ENCODE peak calls at places on chromosome 1, in five cellular contexts. A is omental fat pad, U is GM12865, Y is brain microvascular endothelial cell, L is body of pancreas. P is an unnamed sample.

GRCh38 chr1:32091176-32091575 is 16.7 kb upstream of the KPNA6 start:
- DNase-seq in Y (no peak), A (no peak), L (no peak), U (no peak), P (no peak)

GRCh38 chr1:4180066-4180735 is 280.1 kb upstream of the C1orf174 start:
- DNase-seq in Y (no peak), A (no peak), L (no peak), U (no peak), P (no peak)

GRCh38 chr1:45205000-45205909 is 1.1 kb downstream of the ZSWIM5 start:
- DNase-seq in U (peak; percentile 14), Y (peak; percentile 24), A (no peak), L (peak; percentile 35), P (no peak)

GRCh38 chr1:89865498-89866385 is 44.9 kb downstream of the LRRC8D start:
- DNase-seq in A (no peak), Y (peak; percentile 57), U (no peak), L (no peak), P (no peak)

GRCh38 chr1:11595287-11595686 is 58.9 kb downstream of the FBXO2 start:
- DNase-seq in Y (no peak), U (no peak), L (no peak), A (no peak), P (no peak)

GRCh38 chr1:30868833-30869435 is 39.6 kb downstream of the SDC3 start:
- DNase-seq in L (no peak), U (peak; percentile 86), Y (no peak), A (no peak), P (peak; percentile 54)

GRCh38 chr1:60265560-60266535 is 192.3 kb upstream of the C1orf87 start:
- DNase-seq in A (no peak), Y (peak; percentile 79), L (no peak), U (no peak), P (no peak)

GRCh38 chr1:20194224-20194623 is 7.9 kb upstream of the PLA2G2C start:
- DNase-seq in U (no peak), L (no peak), A (no peak), Y (no peak), P (no peak)

GRCh38 chr1:13583592-13583963 is at the start of gene PDPN:
- DNase-seq in U (no peak), Y (no peak), A (peak; percentile 32), L (no peak), P (no peak)

GRCh38 chr1:19762175-19762779 is 37.4 kb downstream of the TMCO4 start:
- DNase-seq in A (no peak), U (peak; percentile 39), Y (peak; percentile 31), L (peak; percentile 21), P (peak; percentile 65)

GRCh38 chr1:39625462-39626273 is 13.8 kb downstream of the HEYL start:
- DNase-seq in Y (peak; percentile 76), L (peak; percentile 72), A (no peak), U (no peak), P (no peak)

GRCh38 chr1:53502641-53503432 is 43.6 kb downstream of the DMRTB1 start:
- DNase-seq in Y (no peak), L (no peak), U (no peak), A (no peak), P (no peak)

GRCh38 chr1:1242461-1243080 is 4.0 kb downstream of the C1QTNF12 start:
- DNase-seq in U (no peak), A (no peak), Y (no peak), L (no peak), P (no peak)

GRCh38 chr1:220137006-220137794 is 43.3 kb downstream of the IARS2 start:
- DNase-seq in U (no peak), Y (no peak), L (no peak), A (no peak), P (no peak)

GRCh38 chr1:68128157-68128556 is 77.7 kb upstream of the DIRAS3 start:
- DNase-seq in U (peak; percentile 39), Y (peak; percentile 60), L (no peak), A (no peak), P (no peak)

GRCh38 chr1:34657849-34658248 is 97.0 kb upstream of the GJB5 start:
- DNase-seq in U (no peak), Y (no peak), L (no peak), A (no peak), P (no peak)

GRCh38 chr1:160006312-160006940 is 25.4 kb downstream of the PIGM start:
- DNase-seq in A (peak; percentile 67), L (peak; percentile 81), Y (peak; percentile 58), U (peak; percentile 85), P (peak; percentile 81)

GRCh38 chr1:226820935-226821718 is 49.3 kb upstream of the PSEN2 start:
- DNase-seq in A (peak; percentile 48), U (no peak), L (peak; percentile 70), Y (peak; percentile 91), P (no peak)

GRCh38 chr1:100358210-100358609 is 5.9 kb downstream of the CDC14A start:
- DNase-seq in L (no peak), Y (peak; percentile 17), A (no peak), U (peak; percentile 22), P (no peak)

GRCh38 chr1:155092131-155092530 is 13.5 kb downstream of the EFNA3 start:
- DNase-seq in L (no peak), U (no peak), A (no peak), Y (no peak), P (no peak)

GRCh38 chr1:155092641-155093040 is 14.0 kb downstream of the EFNA3 start:
- DNase-seq in L (no peak), U (no peak), A (no peak), Y (no peak), P (no peak)

GRCh38 chr1:155091071-155092051 is 12.7 kb downstream of the EFNA3 start:
- DNase-seq in U (peak; percentile 76), A (peak; percentile 81), L (peak; percentile 75), Y (peak; percentile 48), P (peak; percentile 84)

GRCh38 chr1:155094622-155094948 is 15.9 kb downstream of the EFNA3 start:
- DNase-seq in A (no peak), U (no peak), L (no peak), Y (no peak), P (no peak)

GRCh38 chr1:155093938-155094621 is 15.4 kb downstream of the EFNA3 start:
- DNase-seq in A (no peak), L (peak; percentile 31), U (no peak), Y (no peak), P (no peak)
- TF ChIP-seq CTCF in A (no peak), L (no peak), U (peak; percentile 24), Y (peak; percentile 58), P (peak; percentile 17)

DNA sequence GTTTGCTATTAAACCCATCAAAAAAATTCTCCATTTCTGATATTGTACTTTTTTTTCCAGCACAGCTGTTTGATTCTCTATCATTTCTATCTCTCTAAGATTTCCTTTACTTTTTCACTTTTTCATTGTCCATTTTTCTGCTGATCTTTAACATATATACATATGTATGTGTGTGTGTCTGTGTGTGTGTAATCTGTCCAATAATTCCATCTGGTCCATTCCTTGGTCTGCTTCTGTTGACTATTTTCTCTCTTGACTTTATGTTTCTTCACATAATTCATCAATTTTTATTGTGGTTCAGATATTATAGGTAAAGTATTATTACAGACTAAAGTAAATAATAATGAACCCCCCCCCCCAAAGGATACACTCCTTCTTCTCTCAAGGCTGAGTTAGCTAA is 84.2 kb downstream of the RGS7 start:
- DNase-seq in L (no peak), U (no peak), A (no peak), Y (no peak), P (no peak)
- TF ChIP-seq CTCF in L (no peak), U (no peak), A (no peak), Y (no peak), P (no peak)

DNA sequence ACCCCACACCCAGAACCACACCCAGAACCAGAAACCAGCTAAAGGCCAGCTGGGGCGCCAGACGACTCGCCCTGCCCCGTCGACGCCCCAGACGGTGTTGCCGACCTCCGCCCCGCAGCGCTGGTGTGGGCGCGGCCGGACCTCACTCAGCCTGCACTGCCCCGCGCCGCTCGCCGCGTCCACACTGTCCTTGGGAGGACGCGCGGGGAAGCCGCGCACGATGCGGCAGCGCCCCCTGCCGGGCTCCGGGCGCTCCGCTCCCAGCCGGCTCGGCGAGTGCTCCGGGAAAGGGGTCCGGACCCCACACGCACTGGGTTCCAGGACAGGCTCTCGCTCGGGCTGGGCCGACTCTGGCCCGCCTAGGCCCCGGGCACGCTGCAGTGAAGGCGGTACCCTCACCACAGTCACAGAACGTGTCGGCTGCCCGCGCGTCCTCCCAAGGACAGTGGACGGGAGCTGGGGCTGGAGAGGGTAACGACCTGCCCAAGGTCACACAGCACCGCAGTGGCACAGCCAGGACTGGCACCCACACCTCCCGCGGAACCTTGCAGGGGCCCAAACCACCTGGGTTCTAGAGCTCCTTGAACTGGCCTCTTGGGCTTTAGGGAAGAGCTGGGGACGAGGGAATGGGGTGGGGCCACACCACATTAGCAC is 90.2 kb downstream of the DMRTA2 start:
- DNase-seq in L (peak; percentile 51), Y (peak; percentile 6), U (peak; percentile 65), A (no peak), P (peak; percentile 82)
- TF ChIP-seq CTCF in L (peak; percentile 86), Y (peak; percentile 53), U (peak; percentile 91), A (no peak), P (peak; percentile 91)

DNA sequence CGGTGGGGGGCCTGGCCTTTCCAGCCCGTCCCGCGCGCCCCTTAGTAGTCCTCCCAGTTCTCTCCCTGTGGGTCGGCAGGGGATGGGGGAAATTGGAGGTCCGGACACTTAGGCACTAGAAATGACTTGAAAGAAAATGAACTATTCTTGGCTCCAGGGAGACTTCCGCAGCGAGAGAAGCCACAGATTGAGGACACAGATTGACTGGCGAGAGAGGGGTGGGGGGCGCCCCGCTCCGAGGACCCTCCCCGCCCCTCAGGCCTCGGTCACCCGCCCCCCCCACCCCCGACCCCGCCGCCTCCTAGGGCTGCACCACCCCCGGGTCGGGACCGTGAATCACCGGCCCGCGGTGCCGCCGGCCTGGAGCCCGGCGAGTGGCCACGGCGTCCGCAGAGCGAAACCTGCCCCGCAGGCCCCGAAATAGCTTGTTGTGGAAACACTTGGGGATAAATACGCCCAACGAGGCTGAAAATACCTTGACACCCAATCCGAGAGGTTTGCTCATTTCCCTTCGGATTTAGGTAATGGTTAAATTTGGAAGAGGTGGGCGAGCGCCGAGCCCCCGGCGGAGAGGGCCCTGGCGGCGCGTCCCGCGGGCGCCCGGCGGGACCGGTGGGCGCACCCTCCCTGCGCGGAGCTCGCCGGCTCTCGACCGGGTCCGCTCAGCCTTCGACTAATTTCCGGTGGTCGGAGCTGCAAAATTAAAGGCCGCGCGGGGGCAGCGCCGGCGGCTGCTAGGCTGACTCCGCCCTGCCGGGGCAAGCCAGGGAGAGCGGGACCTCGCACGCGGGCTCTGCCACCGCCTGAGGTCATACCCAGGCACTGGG is at the start of gene GFI1:
- DNase-seq in L (peak; percentile 76), U (peak; percentile 84), A (no peak), Y (no peak), P (peak; percentile 67)
- TF ChIP-seq CTCF in L (no peak), U (peak; percentile 5), A (no peak), Y (no peak), P (peak; percentile 42)